ENCODE peak calls at places on chromosome 21, in seven cellular contexts. U is IMR-90, Q is neuronal stem cell, N is H9, Z is mesendoderm, C is mesenchymal stem cell, O is trophoblast cell. P is an unnamed sample.

GRCh38 chr21:15604424-15604823 is 125.4 kb upstream of the USP25 start:
- DNase-seq in N (no peak), Z (peak; percentile 84), O (peak; percentile 86), U (peak; percentile 32), Q (no peak), C (peak; percentile 5), P (no peak)

GRCh38 chr21:22791986-22792560 is 1793.9 kb downstream of the NCAM2 start:
- DNase-seq in C (peak; percentile 34), Z (peak; percentile 46), N (no peak), O (peak; percentile 12), U (peak; percentile 38), Q (peak; percentile 39), P (no peak)

GRCh38 chr21:29342394-29342957 is 43.8 kb downstream of the BACH1 start:
- DNase-seq in C (peak; percentile 84), N (no peak), U (peak; percentile 99), Z (no peak), Q (no peak), O (peak; percentile 50), P (no peak)

GRCh38 chr21:27505516-27505915 is 538.6 kb upstream of the ADAMTS5 start:
- DNase-seq in U (peak; percentile 70), Q (no peak), O (no peak), N (no peak), Z (no peak), C (no peak), P (no peak)

GRCh38 chr21:43734131-43734634 is 15.3 kb downstream of the PDXK start:
- DNase-seq in U (no peak), Q (no peak), Z (no peak), C (no peak), N (no peak), O (no peak), P (no peak)

GRCh38 chr21:28644762-28645161 is 347.9 kb downstream of the LTN1 start:
- DNase-seq in Q (no peak), C (no peak), O (peak; percentile 94), Z (no peak), U (no peak), N (no peak), P (no peak)

GRCh38 chr21:31720739-31721138 is 11.2 kb downstream of the SCAF4 start:
- DNase-seq in Q (no peak), U (no peak), Z (no peak), C (no peak), N (no peak), O (no peak), P (no peak)

GRCh38 chr21:16055012-16055411 is 325.2 kb downstream of the USP25 start:
- DNase-seq in O (no peak), Z (no peak), U (no peak), Q (no peak), C (no peak), N (no peak), P (no peak)

GRCh38 chr21:27820342-27820741 is 853.5 kb upstream of the ADAMTS5 start:
- DNase-seq in U (no peak), O (no peak), C (no peak), Q (no peak), N (no peak), Z (no peak), P (no peak)

GRCh38 chr21:16587141-16587570 is 857.4 kb downstream of the USP25 start:
- DNase-seq in Z (peak; percentile 58), N (peak; percentile 41), O (no peak), C (no peak), U (peak; percentile 65), Q (no peak), P (no peak)

GRCh38 chr21:15772654-15773053 is 42.9 kb downstream of the USP25 start:
- DNase-seq in Z (no peak), N (no peak), O (no peak), Q (no peak), U (peak; percentile 52), C (no peak), P (no peak)

GRCh38 chr21:18318156-18318555 is 73.5 kb downstream of the CHODL start:
- DNase-seq in N (no peak), Z (no peak), C (no peak), U (no peak), O (no peak), Q (no peak), P (no peak)

GRCh38 chr21:37799193-37800121 is 116.8 kb downstream of the KCNJ6 start:
- DNase-seq in N (no peak), Z (peak; percentile 14), Q (no peak), U (peak; percentile 16), C (peak; percentile 40), O (no peak), P (no peak)

GRCh38 chr21:25133939-25134338 is 473.3 kb downstream of the MRPL39 start:
- DNase-seq in Z (no peak), C (no peak), U (peak; percentile 57), O (no peak), Q (no peak), N (no peak), P (no peak)

DNA sequence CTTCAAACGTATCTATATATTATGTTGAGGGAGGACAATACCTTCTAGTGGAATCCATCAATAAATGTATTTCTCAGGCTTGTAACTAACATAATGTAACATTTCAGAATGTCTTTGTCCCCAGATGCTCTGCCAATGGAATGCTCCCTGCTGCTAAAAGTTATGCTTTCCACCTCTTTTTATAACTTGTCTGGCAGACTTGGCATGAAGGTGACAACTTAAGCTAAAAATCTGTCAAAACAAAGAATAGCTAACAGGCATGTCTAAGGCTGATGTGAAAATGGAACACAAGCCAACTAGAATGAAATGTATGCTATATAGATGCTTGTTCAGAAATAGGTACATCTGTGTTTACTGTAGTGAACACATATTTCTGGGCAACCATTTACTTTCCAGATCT is 467.9 kb downstream of the MRPL39 start:
- DNase-seq in O (no peak), Q (no peak), N (no peak), U (no peak), Z (no peak), C (no peak), P (no peak)
- H2BK5ac ChIP-seq in O (no peak overlapping the region), Q (no peak overlapping the region), N (no peak overlapping the region), U (no peak overlapping the region), Z (no peak overlapping the region), C (no peak overlapping the region), P (no peak overlapping the region)

GRCh38 chr21:41196990-41197389 is 29.0 kb downstream of the BACE2 start:
- DNase-seq in C (no peak), U (peak; percentile 43), Z (no peak), Q (no peak), O (no peak), N (no peak), P (no peak)
- H3K4me2 ChIP-seq in C (no peak overlapping the region), U (no peak overlapping the region), Z (no peak overlapping the region), Q (no peak overlapping the region), O (no peak overlapping the region), N (no peak overlapping the region), P (no peak overlapping the region)

DNA sequence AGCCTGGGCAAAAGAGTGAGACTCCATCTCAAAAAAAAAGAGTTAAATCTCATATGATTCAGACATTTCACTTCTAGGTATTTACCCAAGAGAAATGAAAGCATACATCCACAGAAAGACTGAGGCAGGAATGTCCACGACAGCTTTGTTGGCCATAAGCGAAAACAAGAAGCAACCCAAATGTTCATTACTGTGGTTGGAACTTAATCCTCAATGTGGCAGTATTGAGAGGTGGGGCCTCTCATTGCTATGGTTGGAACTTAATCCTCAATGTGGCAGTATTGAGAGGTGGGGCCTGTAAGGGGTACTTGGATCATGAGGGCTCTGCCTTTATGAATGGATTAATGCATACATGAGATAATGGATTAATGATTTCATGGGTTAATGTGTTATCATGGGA is 15.2 kb downstream of the C21orf58 start:
- DNase-seq in N (no peak), C (no peak), O (no peak), Q (no peak), Z (no peak), U (no peak), P (no peak)
- H2BK5ac ChIP-seq in N (no peak overlapping the region), C (no peak overlapping the region), O (no peak overlapping the region), Q (no peak overlapping the region), Z (no peak overlapping the region), U (no peak overlapping the region), P (no peak overlapping the region)

GRCh38 chr21:32878654-32879053 is 107.1 kb upstream of the PAXBP1 start:
- DNase-seq in Q (no peak), C (no peak), O (no peak), Z (no peak), N (no peak), U (no peak), P (no peak)
- H3K4me2 ChIP-seq in Q (no peak overlapping the region), C (no peak overlapping the region), O (no peak overlapping the region), Z (no peak overlapping the region), N (no peak overlapping the region), U (no peak overlapping the region), P (no peak overlapping the region)

DNA sequence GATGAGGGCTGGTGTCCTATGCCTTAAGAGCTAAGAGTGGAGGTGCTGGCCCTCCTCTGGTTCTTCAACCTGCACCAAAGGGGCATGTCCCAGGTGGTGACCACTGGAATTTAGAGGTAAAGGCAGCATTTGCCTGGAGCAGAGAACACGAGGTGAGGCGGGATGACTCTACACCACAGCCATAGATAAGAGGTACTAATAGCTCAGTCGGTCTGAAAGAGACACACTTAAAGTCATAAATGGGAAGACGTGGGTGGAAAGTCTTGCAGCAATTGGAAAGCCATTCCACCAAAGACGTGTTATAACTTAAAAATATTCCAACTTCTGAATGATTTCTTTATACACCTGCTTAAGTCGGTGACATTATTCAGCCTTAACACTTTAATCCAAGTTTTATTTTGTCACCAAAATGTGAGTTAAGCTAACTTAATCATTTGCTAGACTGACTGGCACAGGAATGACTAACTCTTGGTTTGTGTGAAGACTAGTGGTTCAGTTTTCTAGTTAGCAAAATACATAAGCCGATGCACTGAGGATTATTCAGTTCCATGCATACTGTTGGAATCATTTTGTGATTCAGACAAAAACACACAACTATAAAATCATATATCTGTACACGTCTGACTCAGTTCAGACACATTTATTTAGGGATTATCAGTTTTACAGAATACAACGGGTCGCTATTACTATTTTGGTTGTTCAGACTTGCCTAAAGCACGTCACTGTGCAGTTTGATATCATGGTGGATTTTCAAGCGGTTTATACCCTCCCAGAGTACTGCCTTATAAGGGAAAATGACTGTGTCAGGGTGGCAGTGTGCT is 4.6 kb upstream of the ETS2 start:
- DNase-seq in C (no peak), O (peak; percentile 50), Z (no peak), U (no peak), Q (no peak), N (no peak), P (no peak)
- H2BK5ac ChIP-seq in C (no peak overlapping the region), O (no peak overlapping the region), Z (no peak overlapping the region), U (no peak overlapping the region), Q (no peak overlapping the region), N (no peak overlapping the region), P (no peak overlapping the region)